ENCODE peak calls at places on chromosomes 2 and 18, in six cellular contexts. One of them, this sample, is unnamed.

GRCh38 chr2:200528228-200528627 is 2.2 kb downstream of the SGO2 start:
- DNase-seq in Calu3: no peak
- DNase-seq in NAMALWA: no peak
- DNase-seq in COLO829: no peak
- DNase-seq in amniotic stem cell: no peak
- DNase-seq in CD8-positive, alpha-beta memory T cell: no peak
- DNase-seq in this sample: no peak

GRCh38 chr2:109087055-109087663 is 41.8 kb upstream of the SH3RF3 start:
- DNase-seq in Calu3: no peak
- DNase-seq in NAMALWA: no peak
- DNase-seq in COLO829: no peak
- DNase-seq in amniotic stem cell: no peak
- DNase-seq in CD8-positive, alpha-beta memory T cell: no peak
- DNase-seq in this sample: no peak

GRCh38 chr2:53202063-53202462 is 565.5 kb upstream of the CHAC2 start:
- DNase-seq in Calu3: peak
- DNase-seq in NAMALWA: no peak
- DNase-seq in COLO829: peak
- DNase-seq in amniotic stem cell: peak
- DNase-seq in CD8-positive, alpha-beta memory T cell: no peak
- DNase-seq in this sample: peak

GRCh38 chr2:70785137-70785911 is 5.1 kb downstream of the FIGLA start:
- DNase-seq in Calu3: peak
- DNase-seq in NAMALWA: peak
- DNase-seq in COLO829: peak
- DNase-seq in amniotic stem cell: no peak
- DNase-seq in CD8-positive, alpha-beta memory T cell: no peak
- DNase-seq in this sample: peak

GRCh38 chr2:191401287-191401686 is 156.1 kb downstream of the MYO1B start:
- DNase-seq in Calu3: no peak
- DNase-seq in NAMALWA: no peak
- DNase-seq in COLO829: peak
- DNase-seq in amniotic stem cell: no peak
- DNase-seq in CD8-positive, alpha-beta memory T cell: no peak
- DNase-seq in this sample: no peak

GRCh38 chr2:161681043-161681442 is 56.8 kb downstream of the SLC4A10 start:
- DNase-seq in Calu3: no peak
- DNase-seq in NAMALWA: no peak
- DNase-seq in COLO829: no peak
- DNase-seq in amniotic stem cell: no peak
- DNase-seq in CD8-positive, alpha-beta memory T cell: no peak
- DNase-seq in this sample: no peak

GRCh38 chr2:12457831-12458230 is 258.9 kb upstream of the TRIB2 start:
- DNase-seq in Calu3: no peak
- DNase-seq in NAMALWA: no peak
- DNase-seq in COLO829: no peak
- DNase-seq in amniotic stem cell: no peak
- DNase-seq in CD8-positive, alpha-beta memory T cell: no peak
- DNase-seq in this sample: no peak

GRCh38 chr18:10787293-10787901 is 261.6 kb downstream of the NAPG start:
- DNase-seq in Calu3: peak
- DNase-seq in NAMALWA: peak
- DNase-seq in COLO829: peak
- DNase-seq in amniotic stem cell: peak
- DNase-seq in CD8-positive, alpha-beta memory T cell: peak
- DNase-seq in this sample: peak

GRCh38 chr18:34871435-34871834 is 161.3 kb downstream of the DTNA start:
- DNase-seq in Calu3: no peak
- DNase-seq in NAMALWA: no peak
- DNase-seq in COLO829: no peak
- DNase-seq in amniotic stem cell: no peak
- DNase-seq in CD8-positive, alpha-beta memory T cell: no peak
- DNase-seq in this sample: peak

GRCh38 chr2:237097911-237098702 is 12.4 kb downstream of the COPS8 start:
- DNase-seq in Calu3: no peak
- DNase-seq in NAMALWA: no peak
- DNase-seq in COLO829: peak
- DNase-seq in amniotic stem cell: peak
- DNase-seq in CD8-positive, alpha-beta memory T cell: no peak
- DNase-seq in this sample: no peak

GRCh38 chr18:75958683-75959082 is 531.2 kb upstream of the SMIM21 start:
- DNase-seq in Calu3: no peak
- DNase-seq in NAMALWA: peak
- DNase-seq in COLO829: no peak
- DNase-seq in amniotic stem cell: no peak
- DNase-seq in CD8-positive, alpha-beta memory T cell: no peak
- DNase-seq in this sample: peak

GRCh38 chr2:20179755-20180594 is 45.0 kb downstream of the SDC1 start:
- DNase-seq in Calu3: peak
- DNase-seq in NAMALWA: no peak
- DNase-seq in COLO829: no peak
- DNase-seq in amniotic stem cell: no peak
- DNase-seq in CD8-positive, alpha-beta memory T cell: no peak
- DNase-seq in this sample: peak

GRCh38 chr2:24909555-24910177 is 10.4 kb downstream of the ADCY3 start:
- DNase-seq in Calu3: no peak
- DNase-seq in NAMALWA: no peak
- DNase-seq in COLO829: no peak
- DNase-seq in amniotic stem cell: no peak
- DNase-seq in CD8-positive, alpha-beta memory T cell: no peak
- DNase-seq in this sample: no peak

This sample was measured in NCI-H69.